ENCODE peak calls at places on chromosomes 12 and 14, in nine cellular contexts. K, T, V, S, R, E, L, X and J are unnamed samples.

GRCh38 chr14:25220514-25220913 is 170.6 kb upstream of the STXBP6 start:
- DNase-seq in K (no peak), T (no peak), V (no peak), S (no peak), R (no peak), E (no peak), L (no peak), X (no peak), J (no peak)

GRCh38 chr12:72295744-72296143 is 23.6 kb downstream of the TRHDE start:
- DNase-seq in K (no peak), T (peak; percentile 86), V (no peak), S (no peak), R (no peak), E (no peak), L (no peak), X (no peak), J (no peak)

GRCh38 chr14:39773387-39773786 is 341.2 kb upstream of the FBXO33 start:
- DNase-seq in K (no peak), T (no peak), V (no peak), S (no peak), R (no peak), E (no peak), L (no peak), X (no peak), J (no peak)

GRCh38 chr12:10636611-10637010 is 23.2 kb upstream of the MAGOHB start:
- DNase-seq in K (no peak), T (no peak), V (no peak), S (peak; percentile 57), R (no peak), E (no peak), L (no peak), X (no peak), J (no peak)

GRCh38 chr12:75628916-75629315 is 117.5 kb upstream of the KRR1 start:
- DNase-seq in K (no peak), T (no peak), V (no peak), S (no peak), R (no peak), E (no peak), L (no peak), X (no peak), J (no peak)

GRCh38 chr12:57214398-57214781 is 2.2 kb upstream of the NXPH4 start:
- DNase-seq in K (peak; percentile 79), T (no peak), V (peak; percentile 70), S (peak; percentile 70), R (no peak), E (peak; percentile 84), L (peak; percentile 66), X (peak; percentile 89), J (peak; percentile 86)

GRCh38 chr14:44803239-44803905 is 158.4 kb downstream of the KLHL28 start:
- DNase-seq in K (no peak), T (peak; percentile 30), V (no peak), S (no peak), R (peak; percentile 23), E (peak; percentile 45), L (peak; percentile 35), X (no peak), J (peak; percentile 54)

GRCh38 chr12:75438052-75438754 is 42.4 kb upstream of the GLIPR1 start:
- DNase-seq in K (no peak), T (no peak), V (no peak), S (no peak), R (no peak), E (no peak), L (peak; percentile 2), X (no peak), J (no peak)

GRCh38 chr12:127125607-127126259 is 1141.2 kb upstream of the TMEM132C start:
- DNase-seq in K (no peak), T (peak; percentile 81), V (no peak), S (peak; percentile 19), R (peak; percentile 56), E (no peak), L (peak; percentile 81), X (no peak), J (no peak)

GRCh38 chr12:93128332-93128707 is 199.2 kb upstream of the EEA1 start:
- DNase-seq in K (no peak), T (no peak), V (no peak), S (no peak), R (no peak), E (no peak), L (no peak), X (no peak), J (no peak)

GRCh38 chr14:43464968-43465367 is 1042.1 kb downstream of the FSCB start:
- DNase-seq in K (no peak), T (no peak), V (no peak), S (no peak), R (no peak), E (no peak), L (no peak), X (no peak), J (no peak)

GRCh38 chr12:119936705-119937323 is 52.2 kb upstream of the BICDL1 start:
- DNase-seq in K (no peak), T (no peak), V (no peak), S (no peak), R (no peak), E (no peak), L (no peak), X (no peak), J (no peak)

GRCh38 chr12:119940881-119941280 is 48.2 kb upstream of the BICDL1 start:
- DNase-seq in K (no peak), T (peak; percentile 79), V (no peak), S (peak; percentile 19), R (peak; percentile 13), E (no peak), L (no peak), X (no peak), J (no peak)

GRCh38 chr12:119938049-119938667 is 50.9 kb upstream of the BICDL1 start:
- DNase-seq in K (no peak), T (peak; percentile 16), V (peak; percentile 51), S (peak; percentile 72), R (no peak), E (peak; percentile 64), L (peak; percentile 68), X (peak; percentile 78), J (peak; percentile 74)

DNA sequence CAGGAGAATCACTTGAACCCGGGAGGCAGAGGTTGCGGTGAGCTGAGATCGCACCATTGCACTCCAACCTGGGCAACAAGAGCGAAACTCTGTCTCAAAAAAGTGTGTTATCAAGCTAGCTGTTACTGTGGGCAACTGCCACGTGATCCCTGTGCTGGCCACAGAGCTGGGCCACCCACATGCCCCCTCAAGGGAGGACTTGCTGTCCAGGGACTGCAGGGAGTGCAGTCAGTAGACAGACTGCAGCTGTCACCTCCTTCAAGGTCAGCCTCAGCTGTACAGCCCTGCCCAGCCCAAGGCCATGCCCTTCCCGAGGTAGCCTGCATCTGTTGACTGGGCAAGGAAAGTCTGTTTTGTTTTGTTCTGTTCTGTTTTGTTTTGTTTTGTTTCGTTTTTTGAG is 46.6 kb upstream of the BICDL1 start:
- DNase-seq in K (no peak), T (no peak), V (no peak), S (no peak), R (no peak), E (no peak), L (no peak), X (no peak), J (no peak)
- TF ChIP-seq CTCF in K (no peak), T (no peak), V (no peak), S (no peak), R (no peak), E (no peak), L (no peak), X (no peak), J (no peak)

GRCh38 chr14:73722581-73722980 is 8.4 kb upstream of the PNMA1 start:
- DNase-seq in K (no peak), T (no peak), V (no peak), S (no peak), R (no peak), E (no peak), L (no peak), X (no peak), J (no peak)

GRCh38 chr14:73724696-73725095 is 10.5 kb upstream of the PNMA1 start:
- DNase-seq in K (no peak), T (no peak), V (no peak), S (no peak), R (no peak), E (no peak), L (no peak), X (no peak), J (no peak)

GRCh38 chr14:73723411-73723798 is 9.2 kb upstream of the PNMA1 start:
- DNase-seq in K (no peak), T (peak; percentile 85), V (no peak), S (no peak), R (peak; percentile 53), E (no peak), L (no peak), X (no peak), J (no peak)

GRCh38 chr14:73725116-73726024 is 11.2 kb upstream of the PNMA1 start:
- DNase-seq in K (no peak), T (peak; percentile 66), V (no peak), S (no peak), R (no peak), E (no peak), L (no peak), X (no peak), J (no peak)

GRCh38 chr14:73723799-73724621 is 9.8 kb upstream of the PNMA1 start:
- DNase-seq in K (peak; percentile 78), T (peak; percentile 95), V (peak; percentile 69), S (peak; percentile 47), R (peak; percentile 98), E (no peak), L (peak; percentile 5), X (no peak), J (no peak)
- TF ChIP-seq CTCF in K (peak; percentile 16), T (peak; percentile 24), V (no peak), S (no peak), R (peak; percentile 19), E (no peak), L (no peak), X (no peak), J (no peak)

DNA sequence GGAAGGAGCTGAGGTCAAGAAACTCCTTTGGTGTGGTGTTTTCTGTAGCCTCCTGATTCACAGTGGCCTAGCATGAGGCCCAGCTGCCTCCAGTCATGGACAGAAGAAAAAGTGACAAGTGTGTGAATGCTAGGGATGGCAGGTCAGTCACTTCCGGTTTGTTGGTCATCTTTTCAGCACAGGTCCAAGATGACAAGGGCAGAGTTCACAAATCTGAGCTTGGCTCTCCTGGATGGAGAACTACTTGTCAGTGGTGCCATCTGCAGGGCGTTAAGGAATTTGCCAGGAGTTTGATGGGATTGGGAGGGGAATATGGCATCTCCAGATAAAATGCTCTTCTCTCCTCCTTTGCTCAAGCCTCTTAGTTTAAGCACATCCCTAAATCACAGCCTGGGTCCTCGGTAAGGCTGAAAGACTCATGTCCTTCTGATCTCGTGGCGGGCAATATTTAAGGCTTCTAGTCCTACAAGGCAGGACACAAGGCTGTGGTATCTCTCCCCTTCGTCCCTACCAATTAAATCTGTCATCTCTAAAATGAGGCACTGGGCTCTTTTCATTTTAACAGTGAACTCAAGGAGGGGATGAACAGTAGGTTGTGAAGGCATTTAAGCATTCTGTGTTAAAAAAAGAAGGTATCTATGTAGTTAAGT is 10.0 kb downstream of the TUBA1B start:
- DNase-seq in K (no peak), T (peak; percentile 36), V (peak; percentile 51), S (peak; percentile 56), R (no peak), E (peak; percentile 26), L (peak; percentile 53), X (peak; percentile 45), J (no peak)
- TF ChIP-seq CTCF in K (peak; percentile 63), T (peak; percentile 60), V (peak; percentile 67), S (peak; percentile 44), R (peak; percentile 77), E (peak; percentile 62), L (peak; percentile 26), X (no peak), J (no peak)

DNA sequence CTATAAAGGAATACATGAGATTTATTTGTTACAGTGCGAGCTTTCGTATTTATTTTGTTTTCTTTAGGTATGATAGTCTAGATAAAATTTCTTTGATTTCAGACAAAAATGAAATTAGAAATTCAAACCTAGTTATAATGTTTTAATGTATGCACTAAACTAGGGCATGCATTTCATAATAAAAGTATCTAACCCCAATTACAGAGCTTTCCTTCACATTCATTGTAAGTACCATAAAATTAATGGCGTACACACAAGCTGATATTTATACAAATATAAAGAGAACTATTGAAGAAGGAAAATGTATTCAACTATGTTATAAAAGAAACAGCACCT is 120.2 kb downstream of the GXYLT1 start:
- DNase-seq in K (no peak), T (no peak), V (no peak), S (no peak), R (no peak), E (no peak), L (no peak), X (no peak), J (no peak)
- TF ChIP-seq CTCF in K (no peak), T (no peak), V (no peak), S (no peak), R (no peak), E (peak; percentile 54), L (no peak), X (no peak), J (no peak)